ENCODE peak calls at places on chromosome 19, in eight cellular contexts. B is cardiac muscle cell; D is tibial nerve; Y is NB4; X is lower leg skin; H is bronchial epithelial cell; U is effector memory CD4-positive, alpha-beta T cell; V is CD8-positive, alpha-beta memory T cell. A is an unnamed sample.

GRCh38 chr19:54955356-54955755 is 8.0 kb upstream of the NLRP7 start:
- DNase-seq in B (no peak), D (no peak), Y (peak; percentile 54), X (no peak), H (no peak), U (no peak), V (no peak), A (no peak)

GRCh38 chr19:44814132-44814470 is 5.2 kb downstream of the BCAM start:
- DNase-seq in B (no peak), D (no peak), Y (no peak), X (no peak), H (no peak), U (no peak), V (no peak), A (no peak)

GRCh38 chr19:11463391-11463790 is 17.5 kb downstream of the ELAVL3 start:
- DNase-seq in B (no peak), D (no peak), Y (no peak), X (no peak), H (no peak), U (no peak), V (no peak), A (peak; percentile 44)

GRCh38 chr19:7852851-7853759 is 21.1 kb downstream of the PRR36 start:
- DNase-seq in B (peak; percentile 85), D (no peak), Y (peak; percentile 80), X (no peak), H (peak; percentile 54), U (peak; percentile 33), V (peak; percentile 63), A (peak; percentile 54)

GRCh38 chr19:49807888-49808675 is 5.0 kb downstream of the FUZ start:
- DNase-seq in B (no peak), D (no peak), Y (no peak), X (no peak), H (no peak), U (no peak), V (no peak), A (no peak)

GRCh38 chr19:400976-401835 is 7.7 kb downstream of the C2CD4C start:
- DNase-seq in B (no peak), D (peak; percentile 7), Y (no peak), X (no peak), H (no peak), U (no peak), V (no peak), A (no peak)

GRCh38 chr19:46791944-46792343 is 3.5 kb upstream of the SLC1A5 start:
- DNase-seq in B (no peak), D (no peak), Y (peak; percentile 94), X (no peak), H (no peak), U (peak; percentile 19), V (peak; percentile 46), A (peak; percentile 79)

GRCh38 chr19:50050406-50051223 is 24.8 kb downstream of the ZNF473 start:
- DNase-seq in B (peak; percentile 70), D (peak; percentile 19), Y (peak; percentile 51), X (peak; percentile 82), H (peak; percentile 62), U (peak; percentile 77), V (peak; percentile 84), A (peak; percentile 84)

GRCh38 chr19:1468274-1469199 is 10.5 kb downstream of the C19orf25 start:
- DNase-seq in B (peak; percentile 56), D (no peak), Y (no peak), X (no peak), H (peak; percentile 27), U (no peak), V (no peak), A (no peak)

GRCh38 chr19:40443930-40444180 is 280 bp downstream of the SERTAD3 start:
- DNase-seq in B (no peak), D (no peak), Y (no peak), X (no peak), H (no peak), U (no peak), V (no peak), A (no peak)

GRCh38 chr19:51904331-51905165 is at the start of gene ZNF649:
- DNase-seq in B (peak; percentile 91), D (peak; percentile 60), Y (peak; percentile 89), X (peak; percentile 71), H (peak; percentile 74), U (peak; percentile 58), V (peak; percentile 78), A (peak; percentile 79)

GRCh38 chr19:38233740-38234251 is 9.8 kb upstream of the DPF1 start:
- DNase-seq in B (peak; percentile 88), D (peak; percentile 61), Y (peak; percentile 72), X (peak; percentile 62), H (peak; percentile 47), U (peak; percentile 36), V (peak; percentile 54), A (peak; percentile 54)

GRCh38 chr19:50602935-50603334 is 34.7 kb upstream of the LRRC4B start:
- DNase-seq in B (no peak), D (no peak), Y (no peak), X (no peak), H (no peak), U (no peak), V (no peak), A (no peak)

GRCh38 chr19:54153731-54154326 is 5.7 kb downstream of the LENG1 start:
- DNase-seq in B (no peak), D (no peak), Y (no peak), X (no peak), H (no peak), U (no peak), V (no peak), A (no peak)

GRCh38 chr19:8515317-8515716 is 1.4 kb upstream of the ZNF414 start:
- DNase-seq in B (no peak), D (no peak), Y (peak; percentile 98), X (no peak), H (no peak), U (peak; percentile 38), V (peak; percentile 74), A (peak; percentile 69)

GRCh38 chr19:56504581-56504980 is 3.1 kb upstream of the ZNF471 start:
- DNase-seq in B (no peak), D (no peak), Y (no peak), X (no peak), H (peak; percentile 48), U (no peak), V (no peak), A (no peak)

GRCh38 chr19:30598688-30599087 is 226.5 kb downstream of the ZNF536 start:
- DNase-seq in B (no peak), D (no peak), Y (no peak), X (no peak), H (no peak), U (no peak), V (no peak), A (no peak)

DNA sequence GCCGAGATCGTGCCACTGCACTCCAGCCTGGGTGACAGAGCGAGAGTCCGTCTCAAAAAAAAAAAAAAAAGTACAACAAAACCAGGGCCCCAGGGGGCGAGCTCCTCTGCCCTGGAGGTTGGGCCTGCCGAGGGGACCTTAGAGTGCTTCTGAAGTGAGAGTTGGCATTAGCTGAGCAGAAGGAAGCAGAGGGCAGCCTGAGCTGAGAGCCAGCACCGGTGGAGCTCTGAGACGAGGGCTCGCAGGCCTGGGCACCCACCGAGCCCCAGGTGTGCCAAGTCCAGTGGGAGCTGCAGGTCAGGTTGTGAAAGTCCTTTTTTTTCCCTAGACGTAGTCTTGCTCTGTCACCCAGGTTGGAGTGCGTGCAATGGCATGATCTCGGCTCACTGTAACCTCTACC is 46.0 kb downstream of the KDM4B start:
- DNase-seq in B (no peak), D (no peak), Y (no peak), X (no peak), H (no peak), U (no peak), V (no peak), A (no peak)
- H3K4me3 ChIP-seq in B (no peak overlapping the region), D (no peak overlapping the region), Y (no peak overlapping the region), X (no peak overlapping the region), H (no peak overlapping the region), U (no peak overlapping the region), V (no peak overlapping the region), A (no peak overlapping the region)

GRCh38 chr19:33390120-33390907 is 16.8 kb downstream of the CEBPG start:
- DNase-seq in B (no peak), D (peak; percentile 51), Y (peak; percentile 67), X (no peak), H (no peak), U (no peak), V (no peak), A (no peak)
- H3K4me3 ChIP-seq in B (no peak overlapping the region), D (no peak overlapping the region), Y (no peak overlapping the region), X (no peak overlapping the region), H (no peak overlapping the region), U (no peak overlapping the region), V (no peak overlapping the region), A (no peak overlapping the region)

DNA sequence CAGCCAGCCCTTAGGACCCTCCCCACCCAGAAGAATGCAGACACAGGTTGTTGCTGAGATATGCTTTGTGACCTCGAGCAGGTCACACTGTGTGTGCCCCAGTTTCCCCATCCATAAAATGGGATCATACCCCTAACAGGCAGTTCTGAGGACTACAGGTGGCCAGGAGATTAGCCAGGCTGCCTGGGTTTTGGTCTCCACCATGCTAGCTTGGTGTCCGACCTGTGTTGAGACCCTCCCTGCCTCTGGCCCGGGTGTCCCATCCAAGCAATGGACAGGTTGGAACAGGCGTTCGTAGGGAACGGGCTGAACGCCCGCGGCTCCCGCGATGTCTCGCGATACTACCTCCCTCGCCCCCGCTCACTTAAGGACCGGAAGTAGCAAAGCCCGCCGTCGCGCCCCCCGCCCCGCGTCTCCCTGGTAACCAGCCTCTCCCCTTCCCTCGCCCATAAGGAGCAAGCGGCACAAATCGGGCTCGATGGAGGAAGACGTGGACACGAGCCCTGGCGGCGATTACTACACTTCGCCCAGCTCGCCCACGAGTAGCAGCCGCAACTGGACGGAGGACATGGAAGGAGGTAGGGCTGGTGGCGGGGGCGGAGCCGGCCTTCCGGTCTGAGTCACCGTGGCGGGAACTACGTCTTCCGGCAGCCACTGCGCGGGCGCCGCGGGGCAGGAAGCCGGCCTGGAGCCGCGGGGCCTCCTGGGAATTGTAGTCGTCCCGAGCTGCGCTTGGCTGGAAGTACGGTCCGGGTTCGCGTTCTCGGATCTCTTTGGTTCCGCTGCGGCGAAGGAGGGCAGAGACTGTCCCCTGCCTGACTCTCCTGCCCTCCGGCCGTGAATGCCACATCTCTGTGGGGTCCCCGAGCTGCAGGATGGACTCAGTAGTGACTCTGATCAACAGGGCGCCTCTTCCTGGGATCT is 45.4 kb downstream of the SMIM24 start:
- DNase-seq in B (peak; percentile 97), D (peak; percentile 90), Y (peak; percentile 94), X (peak; percentile 94), H (peak; percentile 86), U (peak; percentile 89), V (peak; percentile 97), A (peak; percentile 92)
- H3K4me3 ChIP-seq in B (peak overlapping the region; percentile 63), D (peak overlapping the region; percentile 52), Y (peak overlapping the region; percentile 62), X (no peak overlapping the region), H (peak overlapping the region; percentile 47), U (peak overlapping the region; percentile 80), V (peak overlapping the region; percentile 92), A (peak overlapping the region; percentile 68)

GRCh38 chr19:4064551-4065260 is 2.0 kb downstream of the ZBTB7A start:
- DNase-seq in B (peak; percentile 44), D (no peak), Y (peak; percentile 62), X (peak; percentile 60), H (no peak), U (peak; percentile 35), V (peak; percentile 65), A (peak; percentile 70)

GRCh38 chr19:4064073-4064550 is 2.6 kb downstream of the ZBTB7A start:
- DNase-seq in B (peak; percentile 20), D (no peak), Y (no peak), X (no peak), H (no peak), U (no peak), V (no peak), A (no peak)

GRCh38 chr19:4066682-4067395 is at the start of gene ZBTB7A:
- DNase-seq in B (peak; percentile 92), D (peak; percentile 74), Y (peak; percentile 86), X (peak; percentile 89), H (peak; percentile 55), U (peak; percentile 70), V (peak; percentile 85), A (peak; percentile 81)

GRCh38 chr19:4066176-4066606 is 508 bp downstream of the ZBTB7A start:
- DNase-seq in B (no peak), D (no peak), Y (no peak), X (no peak), H (no peak), U (peak; percentile 48), V (peak; percentile 73), A (peak; percentile 63)

GRCh38 chr19:4065430-4066175 is 1.1 kb downstream of the ZBTB7A start:
- DNase-seq in B (peak; percentile 97), D (peak; percentile 91), Y (peak; percentile 94), X (peak; percentile 93), H (peak; percentile 78), U (peak; percentile 94), V (peak; percentile 98), A (peak; percentile 98)
- H3K4me3 ChIP-seq in B (peak overlapping the region; percentile 89), D (peak overlapping the region; percentile 100), Y (no peak overlapping the region), X (no peak overlapping the region), H (peak overlapping the region; percentile 84), U (peak overlapping the region; percentile 98), V (no peak overlapping the region), A (peak overlapping the region; percentile 70)

A was measured in CD4-positive, alpha-beta memory T cell.